ENCODE peak calls at places on chromosome 7, in seven cellular contexts. F, D, J, N, G, R and H are unnamed samples.

GRCh38 chr7:26199301-26200112 is 1.0 kb downstream of the HNRNPA2B1 start:
- DNase-seq in F (peak; percentile 94), R (peak; percentile 67), G (no peak), J (peak; percentile 80), D (peak; percentile 34), N (peak; percentile 50), H (no peak)

GRCh38 chr7:154096-154835 is 38.1 kb upstream of the FAM20C start:
- DNase-seq in J (no peak), N (no peak), D (no peak), F (no peak), R (no peak), G (no peak), H (no peak)

GRCh38 chr7:140673063-140673769 is 471 bp downstream of the ADCK2 start:
- DNase-seq in D (peak; percentile 44), F (peak; percentile 92), G (peak; percentile 83), R (peak; percentile 85), N (no peak), J (peak; percentile 48), H (peak; percentile 80)

GRCh38 chr7:140179339-140179738 is 2.6 kb upstream of the KDM7A start:
- DNase-seq in F (no peak), R (no peak), D (no peak), N (no peak), J (no peak), G (no peak), H (no peak)

GRCh38 chr7:88040694-88041093 is 106.6 kb downstream of the ADAM22 start:
- DNase-seq in G (no peak), J (no peak), F (no peak), D (no peak), N (peak; percentile 9), R (no peak), H (no peak)

GRCh38 chr7:74063223-74063641 is 20.4 kb upstream of the LIMK1 start:
- DNase-seq in F (no peak), R (no peak), D (no peak), N (no peak), J (no peak), G (no peak), H (no peak)

GRCh38 chr7:93228302-93228701 is 2.0 kb upstream of the HEPACAM2 start:
- DNase-seq in N (peak; percentile 80), R (peak; percentile 29), D (peak; percentile 12), F (no peak), G (peak; percentile 31), J (peak; percentile 75), H (peak; percentile 36)

GRCh38 chr7:53642361-53642760 is 606.9 kb downstream of the POM121L12 start:
- DNase-seq in R (no peak), D (no peak), F (no peak), N (no peak), G (no peak), J (no peak), H (no peak)

GRCh38 chr7:17062433-17063383 is 180.9 kb upstream of the AGR3 start:
- DNase-seq in G (no peak), J (no peak), D (no peak), N (peak; percentile 41), R (no peak), F (no peak), H (no peak)

GRCh38 chr7:66921396-66921917 is 432 bp downstream of the TMEM248 start:
- DNase-seq in G (peak; percentile 54), F (no peak), N (peak; percentile 57), D (no peak), R (peak; percentile 49), J (peak; percentile 53), H (no peak)

GRCh38 chr7:69399038-69399800 is 199.1 kb upstream of the AUTS2 start:
- DNase-seq in R (no peak), J (peak; percentile 21), N (no peak), G (no peak), F (peak; percentile 79), D (no peak), H (no peak)

GRCh38 chr7:54253036-54253373 is 289.2 kb upstream of the VSTM2A start:
- DNase-seq in N (no peak), F (no peak), R (no peak), D (no peak), G (no peak), J (no peak), H (no peak)

GRCh38 chr7:134935701-134936100 is 50.6 kb upstream of the AGBL3 start:
- DNase-seq in G (no peak), F (no peak), D (no peak), J (no peak), R (no peak), N (peak; percentile 52), H (no peak)

GRCh38 chr7:50921114-50921513 is 138.4 kb upstream of the GRB10 start:
- DNase-seq in G (no peak), D (no peak), J (no peak), F (no peak), R (no peak), N (no peak), H (no peak)

GRCh38 chr7:155291729-155292128 is 5.9 kb upstream of the INSIG1 start:
- DNase-seq in J (no peak), F (no peak), G (no peak), D (no peak), R (no peak), N (no peak), H (no peak)

GRCh38 chr7:25359471-25360059 is 131.3 kb upstream of the NPVF start:
- DNase-seq in F (no peak), G (no peak), J (no peak), R (no peak), D (no peak), N (no peak), H (no peak)

GRCh38 chr7:17625038-17625437 is 315.3 kb downstream of the SNX13 start:
- DNase-seq in F (no peak), D (no peak), R (no peak), J (no peak), N (peak; percentile 89), G (no peak), H (no peak)

GRCh38 chr7:44750424-44750823 is 1.8 kb downstream of the ZMIZ2 start:
- DNase-seq in N (no peak), J (no peak), R (no peak), F (no peak), D (no peak), G (no peak), H (no peak)

GRCh38 chr7:158820656-158821055 is 8.7 kb downstream of the ESYT2 start:
- DNase-seq in G (no peak), J (no peak), R (no peak), F (no peak), D (no peak), N (peak; percentile 60), H (no peak)

GRCh38 chr7:44279731-44280505 is 45.5 kb downstream of the CAMK2B start:
- DNase-seq in F (peak; percentile 56), D (no peak), G (no peak), R (no peak), N (no peak), J (no peak), H (no peak)

GRCh38 chr7:29975564-29975963 is 14.0 kb downstream of the SCRN1 start:
- DNase-seq in R (no peak), F (no peak), D (no peak), J (no peak), N (no peak), G (no peak), H (no peak)

GRCh38 chr7:92058899-92059298 is 75.4 kb downstream of the CYP51A1 start:
- DNase-seq in N (no peak), D (no peak), F (no peak), G (no peak), J (no peak), R (no peak), H (no peak)

GRCh38 chr7:127383123-127383835 is 9.2 kb downstream of the ZNF800 start:
- DNase-seq in N (peak; percentile 50), F (no peak), G (no peak), R (no peak), J (peak; percentile 41), D (no peak), H (no peak)

GRCh38 chr7:18590744-18591340 is 95.3 kb downstream of the HDAC9 start:
- DNase-seq in D (no peak), R (no peak), N (peak; percentile 77), J (peak; percentile 64), F (no peak), G (no peak), H (no peak)

GRCh38 chr7:90383879-90384278 is 19.4 kb upstream of the CLDN12 start:
- DNase-seq in F (no peak), N (peak; percentile 83), D (no peak), G (no peak), R (no peak), J (no peak), H (no peak)

GRCh38 chr7:54546986-54547314 is 4.8 kb downstream of the VSTM2A start:
- DNase-seq in F (no peak), J (no peak), G (no peak), R (no peak), N (no peak), D (no peak), H (no peak)

GRCh38 chr7:18858232-18858631 is 259.2 kb downstream of the TWIST1 start:
- DNase-seq in D (no peak), N (no peak), J (no peak), R (no peak), G (no peak), F (no peak), H (no peak)

GRCh38 chr7:94043299-94043698 is 39.1 kb upstream of the BET1 start:
- DNase-seq in R (no peak), F (no peak), N (peak; percentile 91), D (no peak), J (peak; percentile 23), G (no peak), H (no peak)

GRCh38 chr7:5595545-5596045 is 172.0 kb upstream of the TNRC18 start:
- DNase-seq in J (peak; percentile 99), F (no peak), R (no peak), N (peak; percentile 71), G (peak; percentile 61), D (no peak), H (peak; percentile 64)

GRCh38 chr7:139108256-139109187 is 998 bp downstream of the ZC3HAV1 start:
- DNase-seq in D (peak; percentile 23), R (peak; percentile 54), G (peak; percentile 45), J (peak; percentile 65), F (no peak), N (peak; percentile 30), H (peak; percentile 40)
- TF ChIP-seq CTCF in D (no peak), R (no peak), G (no peak), J (no peak), F (no peak), N (no peak), H (no peak)

GRCh38 chr7:156778201-156778600 is 114.8 kb downstream of the LMBR1 start:
- DNase-seq in F (no peak), J (no peak), N (peak; percentile 9), D (no peak), R (no peak), G (no peak), H (no peak)
- TF ChIP-seq CTCF in F (no peak), J (no peak), N (peak; percentile 13), D (peak; percentile 44), R (no peak), G (peak; percentile 7), H (no peak)

DNA sequence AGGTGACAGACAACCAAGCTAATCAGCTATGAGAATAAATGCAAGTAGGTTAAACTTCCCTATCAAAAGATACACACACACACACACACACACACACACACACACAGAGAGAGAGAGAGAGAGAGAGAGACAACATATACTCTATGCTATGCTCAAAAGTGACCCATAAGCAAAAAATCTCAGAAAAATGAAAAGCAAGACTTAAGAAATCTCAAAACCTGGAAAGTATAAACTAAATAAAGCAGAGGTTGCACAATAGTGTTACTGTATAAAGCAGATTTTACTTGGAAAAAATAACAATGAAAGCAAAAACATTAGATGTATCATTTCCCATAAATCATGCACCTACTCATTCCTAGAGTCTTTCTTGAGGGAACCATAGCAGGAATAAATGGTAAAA is 221.5 kb downstream of the INHBA start:
- DNase-seq in R (no peak), F (no peak), N (peak; percentile 69), G (no peak), D (no peak), J (no peak), H (no peak)
- TF ChIP-seq CTCF in R (no peak), F (no peak), N (no peak), G (no peak), D (no peak), J (no peak), H (no peak)

GRCh38 chr7:95342642-95343252 is 18.4 kb upstream of the PON1 start:
- DNase-seq in G (no peak), F (no peak), J (no peak), N (no peak), D (no peak), R (no peak), H (no peak)
- TF ChIP-seq CTCF in G (no peak), F (no peak), J (no peak), N (no peak), D (peak; percentile 38), R (no peak), H (no peak)